ENCODE peak calls at places on chromosomes 13 and 19, in ten cellular contexts. One of them, this sample, is unnamed.

GRCh38 chr19:8238251-8238650 is 29.1 kb downstream of the CERS4 start:
- DNase-seq in CD8-positive, alpha-beta memory T cell: no peak
- DNase-seq in CD4-positive, alpha-beta T cell: no peak
- DNase-seq in colonic mucosa: no peak
- DNase-seq in GM23248: no peak
- DNase-seq in IMR-90: no peak
- DNase-seq in body of pancreas: peak; percentile 90
- DNase-seq in lung: no peak
- DNase-seq in mammary epithelial cell: peak; percentile 42
- DNase-seq in A549: no peak
- DNase-seq in this sample: no peak

GRCh38 chr19:53917356-53917755 is 8.3 kb downstream of the CACNG7 start:
- DNase-seq in mammary epithelial cell: no peak
- DNase-seq in CD4-positive, alpha-beta T cell: no peak
- DNase-seq in GM23248: no peak
- DNase-seq in lung: no peak
- DNase-seq in A549: no peak
- DNase-seq in IMR-90: no peak
- DNase-seq in colonic mucosa: no peak
- DNase-seq in body of pancreas: no peak
- DNase-seq in CD8-positive, alpha-beta memory T cell: no peak
- DNase-seq in this sample: no peak

GRCh38 chr13:28954810-28955209 is 134.7 kb downstream of the MTUS2 start:
- DNase-seq in GM23248: no peak
- DNase-seq in A549: no peak
- DNase-seq in lung: no peak
- DNase-seq in colonic mucosa: no peak
- DNase-seq in body of pancreas: no peak
- DNase-seq in CD4-positive, alpha-beta T cell: no peak
- DNase-seq in IMR-90: no peak
- DNase-seq in CD8-positive, alpha-beta memory T cell: no peak
- DNase-seq in mammary epithelial cell: no peak
- DNase-seq in this sample: no peak

GRCh38 chr13:50214514-50214913 is 199.3 kb downstream of the KCNRG start:
- DNase-seq in IMR-90: no peak
- DNase-seq in lung: no peak
- DNase-seq in colonic mucosa: no peak
- DNase-seq in CD4-positive, alpha-beta T cell: no peak
- DNase-seq in GM23248: no peak
- DNase-seq in mammary epithelial cell: no peak
- DNase-seq in A549: no peak
- DNase-seq in CD8-positive, alpha-beta memory T cell: no peak
- DNase-seq in body of pancreas: no peak
- DNase-seq in this sample: no peak

GRCh38 chr13:110070511-110071120 is 236.3 kb downstream of the COL4A1 start:
- DNase-seq in colonic mucosa: no peak
- DNase-seq in mammary epithelial cell: peak; percentile 88
- DNase-seq in CD4-positive, alpha-beta T cell: no peak
- DNase-seq in GM23248: peak; percentile 82
- DNase-seq in body of pancreas: no peak
- DNase-seq in CD8-positive, alpha-beta memory T cell: no peak
- DNase-seq in A549: no peak
- DNase-seq in IMR-90: peak; percentile 77
- DNase-seq in lung: no peak
- DNase-seq in this sample: no peak

GRCh38 chr19:41813911-41814310 is 17.5 kb downstream of the CEACAM3 start:
- DNase-seq in A549: no peak
- DNase-seq in colonic mucosa: no peak
- DNase-seq in CD4-positive, alpha-beta T cell: no peak
- DNase-seq in CD8-positive, alpha-beta memory T cell: no peak
- DNase-seq in mammary epithelial cell: no peak
- DNase-seq in lung: no peak
- DNase-seq in IMR-90: no peak
- DNase-seq in GM23248: no peak
- DNase-seq in body of pancreas: no peak
- DNase-seq in this sample: no peak

GRCh38 chr13:36806102-36806501 is 12.9 kb upstream of the RFXAP start:
- DNase-seq in CD4-positive, alpha-beta T cell: no peak
- DNase-seq in GM23248: no peak
- DNase-seq in mammary epithelial cell: no peak
- DNase-seq in body of pancreas: no peak
- DNase-seq in CD8-positive, alpha-beta memory T cell: no peak
- DNase-seq in A549: no peak
- DNase-seq in lung: no peak
- DNase-seq in colonic mucosa: no peak
- DNase-seq in IMR-90: no peak
- DNase-seq in this sample: no peak

GRCh38 chr13:37058801-37059135 is 720 bp downstream of the SUPT20H start:
- DNase-seq in colonic mucosa: peak; percentile 44
- DNase-seq in body of pancreas: peak; percentile 19
- DNase-seq in A549: peak; percentile 8
- DNase-seq in IMR-90: no peak
- DNase-seq in mammary epithelial cell: no peak
- DNase-seq in CD8-positive, alpha-beta memory T cell: peak; percentile 57
- DNase-seq in GM23248: peak; percentile 64
- DNase-seq in CD4-positive, alpha-beta T cell: no peak
- DNase-seq in lung: no peak
- DNase-seq in this sample: no peak

GRCh38 chr13:36674337-36675212 is 755 bp downstream of the SERTM1 start:
- DNase-seq in GM23248: no peak
- DNase-seq in colonic mucosa: no peak
- DNase-seq in IMR-90: no peak
- DNase-seq in mammary epithelial cell: no peak
- DNase-seq in A549: no peak
- DNase-seq in lung: no peak
- DNase-seq in body of pancreas: no peak
- DNase-seq in CD8-positive, alpha-beta memory T cell: no peak
- DNase-seq in CD4-positive, alpha-beta T cell: no peak
- DNase-seq in this sample: no peak

GRCh38 chr19:35483089-35483488 is 7.2 kb downstream of the KRTDAP start:
- DNase-seq in CD4-positive, alpha-beta T cell: no peak
- DNase-seq in body of pancreas: no peak
- DNase-seq in A549: no peak
- DNase-seq in CD8-positive, alpha-beta memory T cell: no peak
- DNase-seq in GM23248: no peak
- DNase-seq in colonic mucosa: no peak
- DNase-seq in IMR-90: no peak
- DNase-seq in lung: no peak
- DNase-seq in mammary epithelial cell: no peak
- DNase-seq in this sample: no peak

GRCh38 chr19:17202249-17202648 is 12.9 kb upstream of the USE1 start:
- DNase-seq in CD4-positive, alpha-beta T cell: no peak
- DNase-seq in IMR-90: no peak
- DNase-seq in body of pancreas: no peak
- DNase-seq in colonic mucosa: no peak
- DNase-seq in GM23248: peak; percentile 69
- DNase-seq in mammary epithelial cell: peak; percentile 23
- DNase-seq in CD8-positive, alpha-beta memory T cell: no peak
- DNase-seq in A549: peak; percentile 33
- DNase-seq in lung: no peak
- DNase-seq in this sample: no peak

GRCh38 chr19:31562916-31563626 is 213.8 kb upstream of the TSHZ3 start:
- DNase-seq in body of pancreas: no peak
- DNase-seq in lung: no peak
- DNase-seq in mammary epithelial cell: no peak
- DNase-seq in CD4-positive, alpha-beta T cell: no peak
- DNase-seq in IMR-90: no peak
- DNase-seq in A549: no peak
- DNase-seq in GM23248: no peak
- DNase-seq in CD8-positive, alpha-beta memory T cell: no peak
- DNase-seq in colonic mucosa: no peak
- DNase-seq in this sample: no peak

GRCh38 chr19:31560771-31561080 is 211.5 kb upstream of the TSHZ3 start:
- DNase-seq in lung: no peak
- DNase-seq in body of pancreas: no peak
- DNase-seq in IMR-90: no peak
- DNase-seq in mammary epithelial cell: no peak
- DNase-seq in GM23248: no peak
- DNase-seq in CD4-positive, alpha-beta T cell: no peak
- DNase-seq in colonic mucosa: no peak
- DNase-seq in A549: no peak
- DNase-seq in CD8-positive, alpha-beta memory T cell: no peak
- DNase-seq in this sample: no peak

GRCh38 chr19:31560021-31560770 is 211.0 kb upstream of the TSHZ3 start:
- DNase-seq in CD8-positive, alpha-beta memory T cell: no peak
- DNase-seq in IMR-90: peak; percentile 11
- DNase-seq in body of pancreas: no peak
- DNase-seq in lung: no peak
- DNase-seq in CD4-positive, alpha-beta T cell: no peak
- DNase-seq in colonic mucosa: no peak
- DNase-seq in GM23248: peak; percentile 15
- DNase-seq in A549: no peak
- DNase-seq in mammary epithelial cell: no peak
- DNase-seq in this sample: no peak

GRCh38 chr19:31555634-31556215 is 206.5 kb upstream of the TSHZ3 start:
- DNase-seq in mammary epithelial cell: no peak
- DNase-seq in CD8-positive, alpha-beta memory T cell: no peak
- DNase-seq in GM23248: peak; percentile 2
- DNase-seq in A549: no peak
- DNase-seq in lung: no peak
- DNase-seq in IMR-90: no peak
- DNase-seq in colonic mucosa: no peak
- DNase-seq in body of pancreas: no peak
- DNase-seq in CD4-positive, alpha-beta T cell: no peak
- DNase-seq in this sample: no peak

DNA sequence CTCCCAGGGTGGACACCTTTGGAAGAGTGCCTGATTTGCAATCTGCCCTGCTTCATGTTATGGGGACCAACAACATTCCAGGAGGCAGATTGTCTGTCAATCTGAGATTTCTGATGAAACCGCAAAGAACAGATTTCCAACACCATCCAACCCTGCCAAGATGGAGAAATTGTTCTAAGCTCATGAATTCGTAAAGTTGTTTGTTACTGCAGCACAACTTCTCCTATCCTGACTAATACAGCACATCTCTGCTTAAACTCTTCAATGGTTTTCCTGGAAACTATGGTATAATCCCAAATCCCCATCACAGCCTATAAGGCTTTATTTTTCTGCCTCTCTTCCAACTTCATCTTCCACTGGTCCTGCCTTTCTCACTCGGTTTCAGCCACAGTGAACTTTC is 210.3 kb upstream of the TSHZ3 start:
- DNase-seq in lung: no peak
- DNase-seq in A549: no peak
- DNase-seq in mammary epithelial cell: no peak
- DNase-seq in colonic mucosa: no peak
- DNase-seq in GM23248: no peak
- DNase-seq in CD4-positive, alpha-beta T cell: no peak
- DNase-seq in body of pancreas: no peak
- DNase-seq in CD8-positive, alpha-beta memory T cell: no peak
- DNase-seq in IMR-90: no peak
- DNase-seq in this sample: no peak
- H3K9me3 ChIP-seq in lung: peaks cover 7% of the 10 kb centered on the region
- H3K9me3 ChIP-seq in A549: peaks cover 38% of the 10 kb centered on the region
- H3K9me3 ChIP-seq in mammary epithelial cell: peaks cover 12% of the 10 kb centered on the region
- H3K9me3 ChIP-seq in colonic mucosa: no peaks in the 10 kb centered on the region
- H3K9me3 ChIP-seq in GM23248: no peaks in the 10 kb centered on the region
- H3K9me3 ChIP-seq in CD4-positive, alpha-beta T cell: no peaks in the 10 kb centered on the region
- H3K9me3 ChIP-seq in body of pancreas: no peaks in the 10 kb centered on the region
- H3K9me3 ChIP-seq in CD8-positive, alpha-beta memory T cell: no peaks in the 10 kb centered on the region
- H3K9me3 ChIP-seq in IMR-90: peaks cover 1% of the 10 kb centered on the region
- H3K9me3 ChIP-seq in this sample: no peaks in the 10 kb centered on the region

GRCh38 chr19:9757544-9758501 is 10.7 kb downstream of the ZNF846 start:
- DNase-seq in mammary epithelial cell: no peak
- DNase-seq in lung: no peak
- DNase-seq in A549: no peak
- DNase-seq in CD4-positive, alpha-beta T cell: no peak
- DNase-seq in GM23248: peak; percentile 12
- DNase-seq in CD8-positive, alpha-beta memory T cell: no peak
- DNase-seq in body of pancreas: no peak
- DNase-seq in IMR-90: no peak
- DNase-seq in colonic mucosa: no peak
- DNase-seq in this sample: no peak
- H3K9me3 ChIP-seq in mammary epithelial cell: peaks cover 53% of the 10 kb centered on the region
- H3K9me3 ChIP-seq in lung: peaks cover 16% of the 10 kb centered on the region
- H3K9me3 ChIP-seq in A549: peaks cover 51% of the 10 kb centered on the region
- H3K9me3 ChIP-seq in CD4-positive, alpha-beta T cell: peaks cover 61% of the 10 kb centered on the region
- H3K9me3 ChIP-seq in GM23248: peaks cover 19% of the 10 kb centered on the region
- H3K9me3 ChIP-seq in CD8-positive, alpha-beta memory T cell: peaks cover 19% of the 10 kb centered on the region
- H3K9me3 ChIP-seq in body of pancreas: no peaks in the 10 kb centered on the region
- H3K9me3 ChIP-seq in IMR-90: peaks cover 48% of the 10 kb centered on the region
- H3K9me3 ChIP-seq in colonic mucosa: peaks cover 11% of the 10 kb centered on the region
- H3K9me3 ChIP-seq in this sample: peaks cover 22% of the 10 kb centered on the region

DNA sequence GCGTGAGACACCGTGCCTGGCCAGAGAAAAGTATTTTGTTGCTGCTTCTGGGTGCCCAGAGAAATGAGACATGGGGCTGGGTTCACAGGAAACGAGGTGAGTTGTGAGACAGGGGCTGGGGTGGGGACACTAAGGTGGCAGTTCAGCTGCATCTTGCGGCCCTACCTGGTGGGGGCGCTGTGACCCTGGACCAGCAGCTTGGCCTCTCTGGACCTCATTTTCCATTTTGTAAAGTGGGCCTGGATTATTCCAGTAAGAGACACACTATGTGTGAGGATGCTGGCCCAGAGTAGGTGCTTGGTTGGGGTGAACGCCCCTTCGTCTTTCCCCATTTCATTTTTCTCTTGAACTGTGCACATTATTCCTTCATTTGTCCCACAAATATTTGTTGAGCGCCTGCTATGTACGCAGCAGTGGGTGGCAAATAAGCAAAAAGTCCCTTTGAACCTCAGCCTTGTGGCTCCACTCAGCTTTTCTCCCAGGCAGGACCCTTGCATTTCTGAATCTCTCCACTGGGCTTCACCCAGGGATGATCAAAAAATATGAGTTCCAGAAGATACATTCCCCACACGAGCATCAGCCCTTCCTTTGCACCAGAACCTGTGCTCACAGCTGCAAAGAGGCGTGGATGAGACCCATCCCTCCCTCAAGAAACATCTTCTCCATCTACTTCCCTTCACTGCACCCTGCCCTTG is 26.6 kb upstream of the OR10H1 start:
- DNase-seq in A549: peak; percentile 13
- DNase-seq in CD4-positive, alpha-beta T cell: no peak
- DNase-seq in GM23248: no peak
- DNase-seq in mammary epithelial cell: no peak
- DNase-seq in IMR-90: no peak
- DNase-seq in lung: no peak
- DNase-seq in body of pancreas: no peak
- DNase-seq in colonic mucosa: no peak
- DNase-seq in CD8-positive, alpha-beta memory T cell: no peak
- DNase-seq in this sample: no peak
- H3K9me3 ChIP-seq in A549: no peaks in the 10 kb centered on the region
- H3K9me3 ChIP-seq in CD4-positive, alpha-beta T cell: no peaks in the 10 kb centered on the region
- H3K9me3 ChIP-seq in GM23248: no peaks in the 10 kb centered on the region
- H3K9me3 ChIP-seq in mammary epithelial cell: no peaks in the 10 kb centered on the region
- H3K9me3 ChIP-seq in IMR-90: no peaks in the 10 kb centered on the region
- H3K9me3 ChIP-seq in lung: no peaks in the 10 kb centered on the region
- H3K9me3 ChIP-seq in body of pancreas: no peaks in the 10 kb centered on the region
- H3K9me3 ChIP-seq in colonic mucosa: no peaks in the 10 kb centered on the region
- H3K9me3 ChIP-seq in CD8-positive, alpha-beta memory T cell: no peaks in the 10 kb centered on the region
- H3K9me3 ChIP-seq in this sample: no peaks in the 10 kb centered on the region

DNA sequence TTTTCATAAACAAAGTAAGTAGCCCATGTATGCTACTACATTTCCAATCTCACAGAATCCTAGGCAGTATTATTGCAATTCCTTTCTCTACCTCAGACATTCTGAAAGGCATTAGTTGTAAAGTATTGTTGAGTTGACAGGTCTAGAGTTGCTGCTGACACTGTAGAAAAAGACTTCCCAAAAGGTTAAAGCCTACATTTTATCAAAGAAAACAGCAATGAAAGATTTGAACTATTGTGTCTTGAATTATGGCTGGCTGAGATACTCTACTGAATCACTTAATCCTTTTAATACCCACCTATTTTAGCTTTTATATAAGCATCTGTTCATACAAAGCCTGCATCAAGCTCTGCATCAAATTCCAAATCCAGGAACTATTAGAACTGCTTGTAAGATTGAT is 1082.0 kb downstream of the OLFM4 start:
- DNase-seq in colonic mucosa: no peak
- DNase-seq in A549: no peak
- DNase-seq in IMR-90: no peak
- DNase-seq in CD8-positive, alpha-beta memory T cell: no peak
- DNase-seq in GM23248: no peak
- DNase-seq in CD4-positive, alpha-beta T cell: no peak
- DNase-seq in mammary epithelial cell: no peak
- DNase-seq in body of pancreas: no peak
- DNase-seq in lung: no peak
- DNase-seq in this sample: no peak
- H3K9me3 ChIP-seq in colonic mucosa: no peaks in the 10 kb centered on the region
- H3K9me3 ChIP-seq in A549: no peaks in the 10 kb centered on the region
- H3K9me3 ChIP-seq in IMR-90: peaks cover 1% of the 10 kb centered on the region
- H3K9me3 ChIP-seq in CD8-positive, alpha-beta memory T cell: no peaks in the 10 kb centered on the region
- H3K9me3 ChIP-seq in GM23248: peaks cover 6% of the 10 kb centered on the region
- H3K9me3 ChIP-seq in CD4-positive, alpha-beta T cell: no peaks in the 10 kb centered on the region
- H3K9me3 ChIP-seq in mammary epithelial cell: peaks cover 2% of the 10 kb centered on the region
- H3K9me3 ChIP-seq in body of pancreas: no peaks in the 10 kb centered on the region
- H3K9me3 ChIP-seq in lung: no peaks in the 10 kb centered on the region
- H3K9me3 ChIP-seq in this sample: no peaks in the 10 kb centered on the region

This sample was measured in T-helper 17 cell.